ENCODE peak calls at places on chromosomes 4 and X, in eight cellular contexts. One of them, this sample, is unnamed.

GRCh38 chr4:73662709-73663546 is 42.7 kb upstream of the RASSF6 start:
- DNase-seq in HCT116: peak; percentile 21
- DNase-seq in tibial nerve: no peak
- DNase-seq in MCF 10A: peak; percentile 70
- DNase-seq in esophagus muscularis mucosa: no peak
- DNase-seq in adrenal gland: no peak
- DNase-seq in SK-N-SH: no peak
- DNase-seq in foreskin keratinocyte: peak; percentile 65
- DNase-seq in this sample: no peak

GRCh38 chrX:12702509-12703091 is 88.6 kb upstream of the PRPS2 start:
- DNase-seq in SK-N-SH: peak; percentile 14
- DNase-seq in adrenal gland: no peak
- DNase-seq in MCF 10A: peak; percentile 39
- DNase-seq in tibial nerve: no peak
- DNase-seq in foreskin keratinocyte: peak; percentile 65
- DNase-seq in esophagus muscularis mucosa: no peak
- DNase-seq in HCT116: peak; percentile 3
- DNase-seq in this sample: no peak

GRCh38 chrX:10050481-10050880 is 83.3 kb downstream of the CLDN34 start:
- DNase-seq in MCF 10A: peak; percentile 67
- DNase-seq in SK-N-SH: no peak
- DNase-seq in HCT116: no peak
- DNase-seq in adrenal gland: no peak
- DNase-seq in foreskin keratinocyte: no peak
- DNase-seq in esophagus muscularis mucosa: no peak
- DNase-seq in tibial nerve: no peak
- DNase-seq in this sample: no peak

GRCh38 chr4:102789317-102789717 is 28.5 kb upstream of the MANBA start:
- DNase-seq in adrenal gland: no peak
- DNase-seq in foreskin keratinocyte: peak; percentile 60
- DNase-seq in MCF 10A: peak; percentile 69
- DNase-seq in tibial nerve: no peak
- DNase-seq in SK-N-SH: no peak
- DNase-seq in esophagus muscularis mucosa: no peak
- DNase-seq in HCT116: no peak
- DNase-seq in this sample: no peak

GRCh38 chr4:188428935-188429334 is 289.7 kb downstream of the TRIML1 start:
- DNase-seq in foreskin keratinocyte: peak; percentile 32
- DNase-seq in adrenal gland: no peak
- DNase-seq in tibial nerve: no peak
- DNase-seq in SK-N-SH: no peak
- DNase-seq in MCF 10A: peak; percentile 71
- DNase-seq in HCT116: no peak
- DNase-seq in esophagus muscularis mucosa: no peak
- DNase-seq in this sample: no peak

GRCh38 chr4:184100297-184100885 is 117.3 kb downstream of the ENPP6 start:
- DNase-seq in esophagus muscularis mucosa: no peak
- DNase-seq in HCT116: peak; percentile 10
- DNase-seq in SK-N-SH: peak; percentile 93
- DNase-seq in MCF 10A: peak; percentile 37
- DNase-seq in tibial nerve: no peak
- DNase-seq in foreskin keratinocyte: peak; percentile 4
- DNase-seq in adrenal gland: no peak
- DNase-seq in this sample: no peak

GRCh38 chrX:27276751-27277150 is 186.4 kb downstream of the PPP4R3C start:
- DNase-seq in tibial nerve: no peak
- DNase-seq in adrenal gland: no peak
- DNase-seq in foreskin keratinocyte: peak; percentile 1
- DNase-seq in esophagus muscularis mucosa: no peak
- DNase-seq in MCF 10A: no peak
- DNase-seq in SK-N-SH: no peak
- DNase-seq in HCT116: peak; percentile 0
- DNase-seq in this sample: no peak

GRCh38 chr4:164304861-164305260 is 449.1 kb upstream of the SMIM31 start:
- DNase-seq in adrenal gland: no peak
- DNase-seq in foreskin keratinocyte: peak; percentile 60
- DNase-seq in SK-N-SH: no peak
- DNase-seq in MCF 10A: peak; percentile 3
- DNase-seq in esophagus muscularis mucosa: no peak
- DNase-seq in tibial nerve: no peak
- DNase-seq in HCT116: no peak
- DNase-seq in this sample: no peak

GRCh38 chrX:7522860-7523259 is 320.1 kb upstream of the VCX start:
- DNase-seq in esophagus muscularis mucosa: no peak
- DNase-seq in SK-N-SH: no peak
- DNase-seq in adrenal gland: no peak
- DNase-seq in tibial nerve: no peak
- DNase-seq in foreskin keratinocyte: no peak
- DNase-seq in HCT116: no peak
- DNase-seq in MCF 10A: no peak
- DNase-seq in this sample: no peak

GRCh38 chr4:7842384-7843279 is 97.0 kb downstream of the AFAP1 start:
- DNase-seq in adrenal gland: peak; percentile 68
- DNase-seq in esophagus muscularis mucosa: peak; percentile 95
- DNase-seq in SK-N-SH: no peak
- DNase-seq in tibial nerve: no peak
- DNase-seq in HCT116: peak; percentile 83
- DNase-seq in MCF 10A: peak; percentile 96
- DNase-seq in foreskin keratinocyte: peak; percentile 98
- DNase-seq in this sample: no peak

GRCh38 chr4:8394125-8394524 is 46.4 kb downstream of the ACOX3 start:
- DNase-seq in esophagus muscularis mucosa: no peak
- DNase-seq in SK-N-SH: no peak
- DNase-seq in adrenal gland: peak; percentile 93
- DNase-seq in tibial nerve: peak; percentile 68
- DNase-seq in MCF 10A: no peak
- DNase-seq in HCT116: no peak
- DNase-seq in foreskin keratinocyte: no peak
- DNase-seq in this sample: no peak

GRCh38 chr4:140691369-140691768 is 64.8 kb downstream of the TBC1D9 start:
- DNase-seq in esophagus muscularis mucosa: peak; percentile 39
- DNase-seq in adrenal gland: no peak
- DNase-seq in MCF 10A: peak; percentile 50
- DNase-seq in foreskin keratinocyte: peak; percentile 8
- DNase-seq in HCT116: no peak
- DNase-seq in tibial nerve: no peak
- DNase-seq in SK-N-SH: no peak
- DNase-seq in this sample: no peak

GRCh38 chr4:63222466-63222865 is 1186.8 kb downstream of the TECRL start:
- DNase-seq in tibial nerve: no peak
- DNase-seq in adrenal gland: no peak
- DNase-seq in foreskin keratinocyte: no peak
- DNase-seq in MCF 10A: no peak
- DNase-seq in HCT116: no peak
- DNase-seq in esophagus muscularis mucosa: no peak
- DNase-seq in SK-N-SH: no peak
- DNase-seq in this sample: no peak

GRCh38 chr4:384311-385010 is 46.8 kb downstream of the ZNF141 start:
- DNase-seq in MCF 10A: no peak
- DNase-seq in SK-N-SH: no peak
- DNase-seq in tibial nerve: no peak
- DNase-seq in HCT116: no peak
- DNase-seq in adrenal gland: no peak
- DNase-seq in foreskin keratinocyte: no peak
- DNase-seq in esophagus muscularis mucosa: no peak
- DNase-seq in this sample: no peak

GRCh38 chr4:4492161-4492847 is 49.5 kb downstream of the STX18 start:
- DNase-seq in HCT116: no peak
- DNase-seq in MCF 10A: no peak
- DNase-seq in tibial nerve: no peak
- DNase-seq in esophagus muscularis mucosa: no peak
- DNase-seq in SK-N-SH: no peak
- DNase-seq in foreskin keratinocyte: peak; percentile 29
- DNase-seq in adrenal gland: no peak
- DNase-seq in this sample: no peak

GRCh38 chrX:1918780-1919179 is 303.9 kb downstream of the ASMT start:
- DNase-seq in esophagus muscularis mucosa: no peak
- DNase-seq in SK-N-SH: no peak
- DNase-seq in HCT116: no peak
- DNase-seq in adrenal gland: no peak
- DNase-seq in MCF 10A: no peak
- DNase-seq in foreskin keratinocyte: no peak
- DNase-seq in tibial nerve: no peak
- DNase-seq in this sample: no peak

GRCh38 chr4:123278755-123279154 is 117.8 kb upstream of the SPRY1 start:
- DNase-seq in adrenal gland: no peak
- DNase-seq in MCF 10A: no peak
- DNase-seq in tibial nerve: no peak
- DNase-seq in foreskin keratinocyte: no peak
- DNase-seq in esophagus muscularis mucosa: no peak
- DNase-seq in HCT116: no peak
- DNase-seq in SK-N-SH: no peak
- DNase-seq in this sample: no peak

DNA sequence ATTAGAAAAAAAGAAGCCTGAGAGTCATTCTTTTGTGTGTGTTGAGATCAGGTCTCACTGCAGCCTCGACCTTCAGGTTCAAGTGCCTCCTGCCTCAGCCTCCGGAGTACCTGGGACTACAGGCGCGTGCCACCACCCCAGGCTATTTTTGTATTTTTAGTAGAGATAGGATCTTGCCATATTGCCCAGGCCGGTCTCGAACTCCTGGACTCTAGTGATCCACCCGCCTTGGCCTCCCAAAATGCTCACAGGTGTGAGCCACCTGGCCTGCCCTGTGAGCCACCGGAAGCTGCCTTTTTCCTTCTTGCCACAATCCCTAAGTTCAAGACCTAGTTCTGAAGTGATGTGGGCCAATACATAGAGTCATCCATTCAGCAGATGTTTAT is 445 bp upstream of the CTSO start:
- DNase-seq in MCF 10A: no peak
- DNase-seq in foreskin keratinocyte: no peak
- DNase-seq in SK-N-SH: no peak
- DNase-seq in esophagus muscularis mucosa: no peak
- DNase-seq in tibial nerve: no peak
- DNase-seq in adrenal gland: no peak
- DNase-seq in HCT116: no peak
- DNase-seq in this sample: no peak
- TF ChIP-seq CTCF in MCF 10A: no peak
- TF ChIP-seq CTCF in foreskin keratinocyte: no peak
- TF ChIP-seq CTCF in SK-N-SH: no peak
- TF ChIP-seq CTCF in esophagus muscularis mucosa: no peak
- TF ChIP-seq CTCF in tibial nerve: no peak
- TF ChIP-seq CTCF in adrenal gland: no peak
- TF ChIP-seq CTCF in HCT116: no peak
- TF ChIP-seq CTCF in this sample: no peak

GRCh38 chr4:1928356-1929235 is 57.4 kb downstream of the NSD2 start:
- DNase-seq in SK-N-SH: no peak
- DNase-seq in HCT116: no peak
- DNase-seq in foreskin keratinocyte: no peak
- DNase-seq in MCF 10A: no peak
- DNase-seq in tibial nerve: no peak
- DNase-seq in adrenal gland: no peak
- DNase-seq in esophagus muscularis mucosa: no peak
- DNase-seq in this sample: peak; percentile 58
- TF ChIP-seq CTCF in SK-N-SH: no peak
- TF ChIP-seq CTCF in HCT116: no peak
- TF ChIP-seq CTCF in foreskin keratinocyte: no peak
- TF ChIP-seq CTCF in MCF 10A: no peak
- TF ChIP-seq CTCF in tibial nerve: no peak
- TF ChIP-seq CTCF in adrenal gland: no peak
- TF ChIP-seq CTCF in esophagus muscularis mucosa: no peak
- TF ChIP-seq CTCF in this sample: no peak

GRCh38 chrX:63922221-63922620 is 137.2 kb upstream of the ARHGEF9 start:
- DNase-seq in foreskin keratinocyte: peak; percentile 45
- DNase-seq in tibial nerve: no peak
- DNase-seq in esophagus muscularis mucosa: no peak
- DNase-seq in HCT116: no peak
- DNase-seq in MCF 10A: peak; percentile 38
- DNase-seq in adrenal gland: no peak
- DNase-seq in SK-N-SH: no peak
- DNase-seq in this sample: no peak

GRCh38 chrX:63919081-63919480 is 134.1 kb upstream of the ARHGEF9 start:
- DNase-seq in foreskin keratinocyte: peak; percentile 35
- DNase-seq in esophagus muscularis mucosa: no peak
- DNase-seq in adrenal gland: no peak
- DNase-seq in tibial nerve: no peak
- DNase-seq in MCF 10A: no peak
- DNase-seq in SK-N-SH: no peak
- DNase-seq in HCT116: no peak
- DNase-seq in this sample: no peak

GRCh38 chrX:63917296-63917695 is 132.3 kb upstream of the ARHGEF9 start:
- DNase-seq in HCT116: no peak
- DNase-seq in SK-N-SH: no peak
- DNase-seq in tibial nerve: no peak
- DNase-seq in adrenal gland: no peak
- DNase-seq in MCF 10A: no peak
- DNase-seq in foreskin keratinocyte: no peak
- DNase-seq in esophagus muscularis mucosa: no peak
- DNase-seq in this sample: no peak

GRCh38 chrX:63920875-63921274 is 135.9 kb upstream of the ARHGEF9 start:
- DNase-seq in esophagus muscularis mucosa: no peak
- DNase-seq in MCF 10A: no peak
- DNase-seq in foreskin keratinocyte: no peak
- DNase-seq in tibial nerve: no peak
- DNase-seq in HCT116: no peak
- DNase-seq in SK-N-SH: no peak
- DNase-seq in adrenal gland: no peak
- DNase-seq in this sample: no peak

DNA sequence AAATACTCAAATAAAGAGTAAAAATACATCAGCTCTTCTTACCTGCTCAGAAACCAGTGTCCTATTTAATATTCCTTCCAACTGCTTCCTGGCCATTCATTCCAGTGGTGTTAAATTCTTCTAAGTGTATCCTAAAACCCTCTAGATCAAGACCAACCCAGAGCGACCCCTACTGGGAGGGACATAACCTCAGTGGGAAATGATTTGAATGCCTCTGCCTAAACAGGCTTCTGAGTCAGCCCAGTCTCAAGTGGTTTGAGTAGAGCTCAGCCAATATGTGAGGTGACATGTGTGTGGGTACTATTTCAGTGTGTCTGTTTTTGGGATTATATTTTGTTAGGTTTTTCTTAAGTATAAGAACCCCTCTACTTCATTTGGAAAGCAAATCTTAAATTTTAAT is 133.6 kb upstream of the ARHGEF9 start:
- DNase-seq in SK-N-SH: no peak
- DNase-seq in esophagus muscularis mucosa: no peak
- DNase-seq in adrenal gland: no peak
- DNase-seq in tibial nerve: no peak
- DNase-seq in foreskin keratinocyte: peak; percentile 27
- DNase-seq in HCT116: peak; percentile 6
- DNase-seq in MCF 10A: peak; percentile 13
- DNase-seq in this sample: no peak
- TF ChIP-seq CTCF in SK-N-SH: no peak
- TF ChIP-seq CTCF in esophagus muscularis mucosa: no peak
- TF ChIP-seq CTCF in adrenal gland: no peak
- TF ChIP-seq CTCF in tibial nerve: no peak
- TF ChIP-seq CTCF in foreskin keratinocyte: no peak
- TF ChIP-seq CTCF in HCT116: peak; percentile 42
- TF ChIP-seq CTCF in MCF 10A: no peak
- TF ChIP-seq CTCF in this sample: no peak

DNA sequence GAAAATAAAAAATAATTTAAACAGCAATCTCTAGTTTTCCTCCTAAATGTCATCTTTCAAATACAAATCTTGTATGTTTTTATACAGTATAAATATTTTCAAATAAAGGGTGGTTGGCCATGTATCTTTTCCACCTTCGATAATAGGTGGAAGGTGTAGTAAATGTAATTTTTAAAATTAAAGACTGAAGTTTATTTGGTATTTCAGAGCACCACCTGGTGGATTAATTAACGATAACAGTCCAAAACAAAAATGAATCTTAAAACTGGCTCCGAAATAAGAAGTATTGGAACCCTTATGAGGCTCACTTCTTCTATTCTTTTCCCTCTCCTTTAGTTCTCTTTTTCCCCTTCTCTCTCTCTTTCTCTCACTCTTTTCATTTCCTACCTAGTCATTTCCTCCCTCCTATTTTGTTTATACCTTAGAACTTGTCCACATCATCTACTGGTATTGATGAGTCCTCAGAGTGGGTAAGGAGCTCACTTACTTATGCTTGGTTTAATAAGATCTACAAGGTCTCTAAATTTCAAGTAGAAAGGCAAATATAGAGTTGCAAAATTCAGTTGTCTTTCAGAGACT is 82.9 kb upstream of the EXOC1L start:
- DNase-seq in adrenal gland: no peak
- DNase-seq in SK-N-SH: peak; percentile 19
- DNase-seq in tibial nerve: no peak
- DNase-seq in MCF 10A: peak; percentile 27
- DNase-seq in esophagus muscularis mucosa: no peak
- DNase-seq in HCT116: peak; percentile 23
- DNase-seq in foreskin keratinocyte: peak; percentile 10
- DNase-seq in this sample: no peak
- TF ChIP-seq CTCF in adrenal gland: peak; percentile 32
- TF ChIP-seq CTCF in SK-N-SH: peak; percentile 56
- TF ChIP-seq CTCF in tibial nerve: peak; percentile 19
- TF ChIP-seq CTCF in MCF 10A: peak; percentile 47
- TF ChIP-seq CTCF in esophagus muscularis mucosa: no peak
- TF ChIP-seq CTCF in HCT116: peak; percentile 23
- TF ChIP-seq CTCF in foreskin keratinocyte: peak; percentile 74
- TF ChIP-seq CTCF in this sample: peak; percentile 5